ENCODE peak calls at places on chromosomes 6 and 20, in eight cellular contexts. O, J, N, K, H, T, Y and I are unnamed samples.
A peak's percentile ranks its signal among the peaks of the same experiment; 100 is the strongest.

GRCh38 chr20:35506872-35507638 is 22.4 kb downstream of the C20orf173 start:
- DNase-seq in Y (no peak), J (no peak), K (peak; percentile 40), H (no peak), T (no peak), N (no peak), O (no peak), I (peak; percentile 16)

GRCh38 chr6:158033751-158034702 is 52.4 kb downstream of the SYNJ2 start:
- DNase-seq in Y (peak; percentile 77), O (peak; percentile 66), H (peak; percentile 43), N (no peak), J (no peak), T (peak; percentile 49), K (no peak), I (no peak)

GRCh38 chr6:107308676-107309075 is 150.7 kb downstream of the PDSS2 start:
- DNase-seq in K (no peak), Y (no peak), J (no peak), H (no peak), N (no peak), O (no peak), T (no peak), I (no peak)

GRCh38 chr6:157220485-157220884 is 102.8 kb downstream of the TMEM242 start:
- DNase-seq in K (no peak), Y (no peak), J (no peak), N (no peak), T (no peak), O (no peak), H (no peak), I (no peak)

GRCh38 chr6:145547596-145548325 is 187.6 kb downstream of the EPM2A start:
- DNase-seq in Y (no peak), H (no peak), J (no peak), K (no peak), N (no peak), T (no peak), O (no peak), I (no peak)

GRCh38 chr6:16168858-16169257 is 40.0 kb downstream of the MYLIP start:
- DNase-seq in N (peak; percentile 20), O (peak; percentile 66), K (peak; percentile 37), T (no peak), J (no peak), H (no peak), Y (no peak), I (no peak)

GRCh38 chr20:667351-668034 is 8.1 kb downstream of the SCRT2 start:
- DNase-seq in O (peak; percentile 46), J (peak; percentile 48), Y (peak; percentile 68), T (peak; percentile 59), H (peak; percentile 83), N (no peak), K (peak; percentile 34), I (no peak)

GRCh38 chr6:136036601-136037000 is 185.1 kb downstream of the PDE7B start:
- DNase-seq in T (no peak), J (no peak), N (no peak), Y (no peak), K (no peak), H (no peak), O (peak; percentile 65), I (no peak)

GRCh38 chr6:21987501-21987957 is 309.3 kb downstream of the PRL start:
- DNase-seq in O (peak; percentile 98), J (no peak), N (no peak), Y (peak; percentile 44), K (peak; percentile 97), H (no peak), T (peak; percentile 53), I (peak; percentile 78)

GRCh38 chr6:71268710-71269437 is 19.7 kb upstream of the OGFRL1 start:
- DNase-seq in T (no peak), N (no peak), J (no peak), K (no peak), Y (no peak), O (no peak), H (no peak), I (no peak)

GRCh38 chr20:42111349-42111748 is 493.2 kb upstream of the CHD6 start:
- DNase-seq in Y (no peak), K (no peak), H (no peak), T (no peak), N (no peak), O (no peak), J (no peak), I (no peak)

GRCh38 chr6:2839195-2839981 is 2.3 kb downstream of the SERPINB1 start:
- DNase-seq in H (no peak), O (peak; percentile 77), N (no peak), T (no peak), Y (peak; percentile 48), J (no peak), K (peak; percentile 83), I (peak; percentile 83)

GRCh38 chr20:4922186-4922585 is 79.1 kb downstream of the SLC23A2 start:
- DNase-seq in O (no peak), Y (no peak), T (no peak), J (no peak), K (no peak), N (no peak), H (no peak), I (no peak)
- H3K4me1 ChIP-seq in O (no peaks in the 10 kb centered on the region), Y (peaks cover 34% of the 10 kb centered on the region), T (peaks cover 20% of the 10 kb centered on the region), J (no peaks in the 10 kb centered on the region), K (peaks cover 12% of the 10 kb centered on the region), N (no peaks in the 10 kb centered on the region), H (peaks cover 18% of the 10 kb centered on the region), I (peaks cover 2% of the 10 kb centered on the region)

GRCh38 chr6:79607000-79607399 is 24.1 kb upstream of the SH3BGRL2 start:
- DNase-seq in J (no peak), H (no peak), Y (no peak), N (no peak), K (peak; percentile 8), O (no peak), T (no peak), I (no peak)

GRCh38 chr6:79605968-79606764 is 25.0 kb upstream of the SH3BGRL2 start:
- DNase-seq in K (no peak), N (no peak), J (no peak), O (no peak), T (no peak), H (no peak), Y (no peak), I (no peak)

GRCh38 chr6:79609225-79609595 is 21.9 kb upstream of the SH3BGRL2 start:
- DNase-seq in H (no peak), K (no peak), Y (no peak), T (no peak), J (no peak), N (no peak), O (no peak), I (no peak)

GRCh38 chr6:79610301-79611009 is 20.7 kb upstream of the SH3BGRL2 start:
- DNase-seq in O (no peak), T (no peak), N (no peak), J (no peak), K (no peak), Y (no peak), H (no peak), I (peak; percentile 30)

GRCh38 chr6:79608334-79609224 is 22.6 kb upstream of the SH3BGRL2 start:
- DNase-seq in J (no peak), H (no peak), Y (peak; percentile 41), T (no peak), O (no peak), K (no peak), N (no peak), I (no peak)
- H3K4me1 ChIP-seq in J (no peaks in the 10 kb centered on the region), H (no peaks in the 10 kb centered on the region), Y (peaks cover 11% of the 10 kb centered on the region), T (peaks cover 8% of the 10 kb centered on the region), O (peaks cover 3% of the 10 kb centered on the region), K (peaks cover 9% of the 10 kb centered on the region), N (no peaks in the 10 kb centered on the region), I (peaks cover 10% of the 10 kb centered on the region)

GRCh38 chr6:53926505-53926904 is 131.7 kb downstream of the LRRC1 start:
- DNase-seq in J (no peak), O (peak; percentile 27), Y (no peak), H (no peak), N (no peak), K (peak; percentile 40), T (no peak), I (peak; percentile 40)
- H3K4me1 ChIP-seq in J (no peaks in the 10 kb centered on the region), O (peaks cover 4% of the 10 kb centered on the region), Y (peaks cover 14% of the 10 kb centered on the region), H (no peaks in the 10 kb centered on the region), N (peaks cover 3% of the 10 kb centered on the region), K (peaks cover 8% of the 10 kb centered on the region), T (peaks cover 10% of the 10 kb centered on the region), I (peaks cover 32% of the 10 kb centered on the region)

GRCh38 chr6:33692760-33693158 is 18.7 kb downstream of the UQCC2 start:
- DNase-seq in T (no peak), H (no peak), K (peak; percentile 7), N (no peak), J (peak; percentile 57), Y (peak; percentile 51), O (peak; percentile 24), I (no peak)
- H3K4me1 ChIP-seq in T (peaks cover 8% of the 10 kb centered on the region), H (peaks cover 54% of the 10 kb centered on the region), K (peaks cover 20% of the 10 kb centered on the region), N (no peaks in the 10 kb centered on the region), J (peaks cover 61% of the 10 kb centered on the region), Y (peaks cover 30% of the 10 kb centered on the region), O (peaks cover 51% of the 10 kb centered on the region), I (peaks cover 40% of the 10 kb centered on the region)

GRCh38 chr6:159727717-159728440 is 573 bp downstream of the WTAP start:
- DNase-seq in H (no peak), Y (no peak), T (no peak), O (peak; percentile 33), N (no peak), K (no peak), J (peak; percentile 28), I (no peak)

GRCh38 chr6:159728552-159728951 is 1.2 kb downstream of the WTAP start:
- DNase-seq in K (no peak), N (no peak), O (peak; percentile 9), Y (no peak), T (no peak), H (no peak), J (no peak), I (peak; percentile 5)

GRCh38 chr6:159726918-159727716 is at the start of gene WTAP:
- DNase-seq in O (peak; percentile 97), N (peak; percentile 91), J (peak; percentile 94), K (peak; percentile 92), Y (peak; percentile 97), H (peak; percentile 99), T (peak; percentile 96), I (peak; percentile 97)

GRCh38 chr6:159730277-159730676 is 3.0 kb downstream of the WTAP start:
- DNase-seq in O (no peak), J (no peak), N (no peak), H (no peak), Y (no peak), T (no peak), K (no peak), I (no peak)

DNA sequence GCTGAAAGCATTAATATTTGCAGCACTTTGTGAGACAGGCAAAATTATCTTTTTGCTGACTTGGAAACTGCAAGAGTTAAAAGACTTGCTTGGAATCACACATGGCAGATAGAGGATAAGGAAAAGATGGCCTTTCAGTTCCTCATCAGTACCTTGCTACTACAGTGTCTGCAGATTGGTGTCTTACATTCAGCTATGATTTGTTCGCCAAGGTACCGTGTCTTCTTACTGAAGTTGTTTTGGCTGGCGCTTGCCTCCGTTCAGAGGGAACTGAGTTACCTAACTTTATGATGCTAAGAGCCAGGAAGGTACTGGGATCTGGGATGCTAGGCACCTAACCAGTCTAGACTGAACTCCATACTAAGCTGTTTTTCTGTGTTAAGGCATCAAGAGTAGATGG is 2.3 kb downstream of the WTAP start:
- DNase-seq in N (no peak), J (no peak), T (no peak), H (no peak), O (peak; percentile 19), Y (no peak), K (peak; percentile 30), I (peak; percentile 40)
- H3K4me1 ChIP-seq in N (no peaks in the 10 kb centered on the region), J (peaks cover 73% of the 10 kb centered on the region), T (peaks cover 60% of the 10 kb centered on the region), H (peaks cover 38% of the 10 kb centered on the region), O (peaks cover 26% of the 10 kb centered on the region), Y (peaks cover 78% of the 10 kb centered on the region), K (peaks cover 3% of the 10 kb centered on the region), I (peaks cover 16% of the 10 kb centered on the region)